ENCODE peak calls at places on chromosomes 7 and 10, in five cellular contexts. N is HCT116, G is AG04450, W is vagina, S is esophagus squamous epithelium. L is an unnamed sample.

GRCh38 chr7:107355616-107356015 is 114.2 kb upstream of the GPR22 start:
- DNase-seq in G (no peak), S (no peak), N (no peak), W (no peak), L (peak; percentile 16)

GRCh38 chr7:27647052-27647451 is 15.6 kb downstream of the HIBADH start:
- DNase-seq in S (no peak), N (peak; percentile 47), W (no peak), G (peak; percentile 26), L (peak; percentile 30)

GRCh38 chr10:99387071-99387470 is 43.4 kb downstream of the GOT1 start:
- DNase-seq in W (no peak), S (no peak), G (no peak), N (no peak), L (no peak)

GRCh38 chr10:124298891-124299290 is 119.8 kb downstream of the OAT start:
- DNase-seq in S (no peak), N (no peak), G (no peak), W (no peak), L (no peak)

GRCh38 chr10:14549496-14549895 is 218.8 kb upstream of the FRMD4A start:
- DNase-seq in S (no peak), W (no peak), N (no peak), G (no peak), L (no peak)

GRCh38 chr10:5603091-5603847 is 63.1 kb downstream of the ASB13 start:
- DNase-seq in N (no peak), G (no peak), W (no peak), S (no peak), L (no peak)

GRCh38 chr7:117800406-117800805 is 72.8 kb downstream of the CTTNBP2 start:
- DNase-seq in G (no peak), N (no peak), S (no peak), W (no peak), L (no peak)

GRCh38 chr7:20786049-20786412 is 655 bp downstream of the SP8 start:
- DNase-seq in W (no peak), G (no peak), S (no peak), N (no peak), L (no peak)

DNA sequence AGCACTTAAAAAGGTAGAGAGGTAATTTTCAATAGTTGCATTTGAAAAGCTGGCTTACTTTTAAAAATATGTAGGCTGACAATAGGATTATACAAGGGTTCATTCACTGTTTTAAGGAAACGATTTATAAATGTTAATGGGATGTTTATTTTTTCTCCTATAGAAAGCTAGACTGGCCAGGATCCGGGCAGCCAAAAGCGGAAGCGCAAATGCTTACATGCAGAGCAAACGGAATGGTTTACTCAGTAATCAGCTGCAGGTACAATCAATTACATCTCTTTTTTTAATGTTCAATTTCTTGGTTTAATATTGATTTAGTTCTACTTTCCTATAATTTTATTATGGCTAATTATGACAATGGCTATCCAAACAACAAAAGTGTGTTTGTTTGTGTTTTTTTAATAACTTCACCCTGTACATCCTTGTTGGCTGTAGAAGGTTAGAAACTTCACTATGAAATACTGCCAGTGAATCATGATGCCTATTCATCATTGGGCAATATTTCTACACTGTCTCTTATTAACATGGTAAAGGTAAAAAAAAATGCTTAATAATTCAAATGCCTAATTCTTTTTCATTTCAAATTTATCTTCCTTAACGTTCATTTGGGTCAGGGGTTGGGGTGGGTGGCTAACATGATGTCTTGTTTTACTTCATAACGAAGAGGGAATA is 116.4 kb downstream of the TSPAN12 start:
- DNase-seq in N (no peak), G (no peak), W (no peak), S (no peak), L (no peak)
- H3K4me3 ChIP-seq in N (no peak overlapping the region), G (no peak overlapping the region), W (no peak overlapping the region), S (no peak overlapping the region), L (no peak overlapping the region)

DNA sequence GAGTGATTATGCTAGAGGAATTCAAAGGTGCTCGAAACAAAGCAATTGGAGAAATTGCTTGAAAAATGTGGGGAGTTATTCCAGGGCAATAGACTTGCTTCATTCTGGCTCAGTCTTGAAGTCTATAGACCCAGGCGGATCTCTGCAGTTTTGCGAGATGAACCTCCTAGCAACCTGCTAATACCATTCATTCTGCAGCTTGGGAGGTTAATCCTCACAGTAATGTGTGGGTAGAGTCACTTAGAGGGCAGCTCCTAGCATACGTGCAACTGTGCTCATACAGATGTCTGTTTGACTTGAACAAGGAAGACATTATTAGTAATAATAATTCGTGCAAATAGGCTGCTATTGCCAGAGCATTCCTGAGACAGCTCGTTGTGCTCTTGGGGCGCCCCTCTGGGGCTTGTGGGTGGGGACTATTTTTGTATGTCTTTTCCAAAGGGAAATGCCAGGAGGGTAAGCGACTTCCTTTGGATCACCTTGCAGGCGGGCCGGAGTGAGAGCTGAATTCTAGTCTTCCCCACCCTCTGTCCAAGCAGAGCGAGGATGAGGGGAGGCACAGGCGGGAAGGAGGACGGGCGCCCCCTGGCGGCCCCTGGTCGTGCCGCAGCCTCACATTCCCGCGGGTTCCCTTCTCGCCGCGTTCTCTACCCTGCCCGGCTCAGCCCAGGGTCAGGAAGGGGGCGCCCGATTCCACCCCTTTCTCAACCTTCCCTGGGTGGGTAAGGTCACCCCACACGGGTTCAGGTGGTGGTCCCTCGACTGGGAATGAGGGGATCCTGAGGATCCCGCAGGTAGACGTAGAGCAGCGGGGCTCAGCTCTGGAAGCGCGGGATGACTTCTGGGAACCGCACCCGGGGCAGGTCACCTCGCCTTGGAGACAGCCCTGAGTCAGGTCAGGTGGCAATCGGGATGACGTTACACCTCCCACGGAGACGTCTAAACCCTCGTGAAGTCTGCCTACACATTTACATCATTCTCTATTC is 241.5 kb downstream of the PHTF2 start:
- DNase-seq in S (no peak), W (no peak), G (no peak), N (peak; percentile 23), L (peak; percentile 14)
- TF ChIP-seq CTCF in S (peak; percentile 33), W (peak; percentile 27), G (peak; percentile 43), N (peak; percentile 92), L (peak; percentile 74)

GRCh38 chr10:133258818-133259602 is 17.7 kb downstream of the ADAM8 start:
- DNase-seq in N (peak; percentile 81), G (peak; percentile 97), W (no peak), S (peak; percentile 45), L (peak; percentile 99)
- H3K4me3 ChIP-seq in N (peak overlapping the region; percentile 13), G (no peak overlapping the region), W (no peak overlapping the region), S (no peak overlapping the region), L (no peak overlapping the region)

DNA sequence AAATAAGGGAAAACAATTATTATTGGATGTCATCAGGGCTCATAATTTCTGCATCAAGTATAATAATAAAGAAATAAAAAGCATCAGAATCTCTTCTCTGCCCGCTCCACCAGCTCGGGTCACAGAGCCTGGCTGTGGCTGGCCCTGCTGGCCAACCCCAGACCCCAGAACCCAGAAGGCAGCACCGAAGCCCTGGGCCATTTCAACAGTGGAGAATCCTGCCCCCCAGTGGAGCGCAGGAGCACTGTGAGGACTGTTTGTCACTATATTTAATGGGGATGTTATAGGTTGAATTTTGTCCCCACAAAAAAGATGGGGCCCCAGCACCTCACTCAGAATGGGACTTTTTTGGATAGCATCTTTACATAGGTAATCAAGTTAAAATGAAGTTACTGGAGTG is 27.3 kb downstream of the DENND11 start:
- DNase-seq in S (no peak), N (no peak), G (no peak), W (no peak), L (no peak)
- TF ChIP-seq CTCF in S (peak; percentile 32), N (peak; percentile 51), G (peak; percentile 20), W (no peak), L (no peak)

DNA sequence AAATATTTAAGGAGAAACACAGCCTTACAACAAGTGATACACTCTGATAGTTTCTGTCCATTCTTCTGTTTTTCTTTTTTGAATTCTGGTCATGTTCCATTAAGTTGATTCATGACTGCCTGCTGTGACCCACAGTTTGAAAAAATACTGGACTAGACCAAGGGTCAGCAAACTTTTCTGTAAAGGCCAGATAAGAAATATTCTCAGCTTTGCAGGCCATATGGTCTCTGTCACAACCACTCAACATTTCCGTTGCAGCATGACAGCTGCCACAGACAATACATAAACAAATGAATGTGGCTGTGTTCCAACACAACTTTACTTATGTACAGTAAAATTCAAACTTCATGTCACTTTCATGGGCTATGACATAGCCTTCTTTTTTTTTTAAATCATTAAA is 156.7 kb downstream of the PLXNA4 start:
- DNase-seq in N (no peak), W (no peak), G (no peak), S (no peak), L (peak; percentile 79)
- H3K4me3 ChIP-seq in N (no peak overlapping the region), W (no peak overlapping the region), G (no peak overlapping the region), S (no peak overlapping the region), L (no peak overlapping the region)

GRCh38 chr7:156198277-156198676 is 386.0 kb upstream of the SHH start:
- DNase-seq in S (no peak), N (no peak), G (no peak), W (no peak), L (no peak)
- TF ChIP-seq CTCF in S (no peak), N (no peak), G (no peak), W (no peak), L (no peak)

DNA sequence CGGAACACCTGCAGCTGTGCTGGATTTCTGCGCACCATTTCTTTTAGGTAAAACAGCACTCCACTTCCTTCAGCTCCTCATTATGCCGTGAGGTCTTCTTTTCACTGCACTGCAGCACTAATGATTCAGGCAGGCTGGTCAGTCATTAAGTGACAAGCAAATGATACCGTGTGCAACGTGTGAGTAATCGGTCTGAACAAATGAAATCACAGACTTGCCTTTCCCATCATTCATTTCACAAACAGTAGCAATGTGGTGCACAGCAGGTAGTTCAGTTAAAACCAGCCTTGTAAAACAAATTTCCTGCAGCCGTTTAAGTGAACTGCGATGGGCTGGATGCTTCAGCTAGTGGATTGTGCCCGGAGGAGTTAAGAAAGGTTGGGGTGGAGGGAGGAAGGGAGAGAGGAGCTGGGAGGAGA is 106.5 kb upstream of the CDCA7L start:
- DNase-seq in S (no peak), G (no peak), N (no peak), W (no peak), L (no peak)
- H3K4me3 ChIP-seq in S (no peak overlapping the region), G (no peak overlapping the region), N (no peak overlapping the region), W (no peak overlapping the region), L (no peak overlapping the region)

GRCh38 chr7:149547126-149547525 is 49.5 kb upstream of the ZNF746 start:
- DNase-seq in N (no peak), G (no peak), S (no peak), W (no peak), L (no peak)
- TF ChIP-seq CTCF in N (no peak), G (no peak), S (no peak), W (no peak), L (no peak)

DNA sequence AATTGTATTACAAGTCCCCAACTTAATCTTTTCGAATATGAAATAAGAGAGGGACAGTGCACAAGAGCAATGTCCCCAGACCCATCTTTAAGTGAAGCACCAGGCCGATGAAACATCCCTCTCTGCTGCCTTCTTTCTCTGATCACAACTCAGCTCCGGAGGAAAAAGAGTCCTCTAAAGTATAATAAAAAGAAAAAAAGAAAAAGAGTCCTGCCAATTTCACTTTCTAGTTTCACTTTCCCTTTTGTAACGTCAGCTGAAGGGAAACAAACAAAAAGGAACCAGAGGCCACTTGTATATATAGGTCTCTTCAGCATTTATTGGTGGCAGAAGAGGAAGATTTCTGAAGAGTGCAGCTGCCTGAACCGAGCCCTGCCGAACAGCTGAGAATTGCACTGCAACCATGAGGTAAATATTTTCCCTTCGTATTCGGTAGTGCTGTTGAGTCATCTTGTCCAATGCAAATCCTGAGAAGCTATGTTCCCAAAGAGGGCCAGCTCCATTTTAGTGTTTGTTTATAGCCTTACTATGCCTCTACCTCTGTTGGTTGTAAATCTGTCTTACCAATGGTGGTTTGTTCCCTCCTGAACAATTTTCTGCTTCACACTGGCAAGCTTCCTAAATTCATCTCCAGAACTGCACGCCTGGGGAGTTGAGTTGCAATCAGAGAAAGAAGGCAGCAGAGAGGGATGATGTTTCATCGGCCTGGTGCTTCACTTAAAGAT is at the start of gene IFIT2:
- DNase-seq in G (peak; percentile 42), W (no peak), N (no peak), S (no peak), L (peak; percentile 75)
- H3K4me3 ChIP-seq in G (peak within 1 kb of the TSS; percentile 61), W (peak within 1 kb of the TSS; percentile 38), N (peak within 1 kb of the TSS; percentile 47), S (peak within 1 kb of the TSS; percentile 39), L (peak within 1 kb of the TSS; percentile 71)

GRCh38 chr7:155844019-155844453 is 31.8 kb upstream of the SHH start:
- DNase-seq in W (no peak), S (no peak), G (no peak), N (no peak), L (no peak)
- TF ChIP-seq CTCF in W (no peak), S (no peak), G (no peak), N (no peak), L (no peak)